ENCODE peak calls at places on chromosomes 2 and 18, in five cellular contexts. P, S, Z, B and Q are unnamed samples.

GRCh38 chr2:241315879-241316700 is at the start of gene SEPTIN2:
- DNase-seq in P (peak), S (peak), Z (peak), B (no peak), Q (peak)

GRCh38 chr2:96685285-96685591 is 42.7 kb downstream of the FER1L5 start:
- DNase-seq in P (no peak), S (no peak), Z (no peak), B (no peak), Q (no peak)

GRCh38 chr18:2826581-2826980 is 20.2 kb upstream of the EMILIN2 start:
- DNase-seq in P (no peak), S (peak), Z (no peak), B (no peak), Q (no peak)

GRCh38 chr2:155377178-155377780 is 678.8 kb downstream of the KCNJ3 start:
- DNase-seq in P (no peak), S (no peak), Z (no peak), B (no peak), Q (peak)

GRCh38 chr2:27912512-27912911 is 22.0 kb downstream of the BABAM2 start:
- DNase-seq in P (no peak), S (no peak), Z (no peak), B (no peak), Q (no peak)

GRCh38 chr2:241618296-241618805 is 18.6 kb downstream of the THAP4 start:
- DNase-seq in P (no peak), S (no peak), Z (no peak), B (no peak), Q (no peak)

GRCh38 chr2:241813080-241813805 is 4.2 kb downstream of the NEU4 start:
- DNase-seq in P (no peak), S (no peak), Z (no peak), B (no peak), Q (no peak)

GRCh38 chr18:22606563-22607283 is 189.0 kb upstream of the CTAGE1 start:
- DNase-seq in P (no peak), S (no peak), Z (no peak), B (no peak), Q (no peak)

GRCh38 chr2:63581266-63581961 is 6.9 kb downstream of the WDPCP start:
- DNase-seq in P (no peak), S (no peak), Z (no peak), B (no peak), Q (no peak)